ENCODE peak calls at places on chromosome 12, in four cellular contexts. One of them, this sample, is unnamed.

GRCh38 chr12:132651444-132652100 is 33.0 kb downstream of the P2RX2 start:
- DNase-seq in HCT116: no peak
- DNase-seq in A673: no peak
- DNase-seq in body of pancreas: no peak
- DNase-seq in this sample: no peak

GRCh38 chr12:75554556-75554880 is 43.1 kb upstream of the KRR1 start:
- DNase-seq in HCT116: no peak
- DNase-seq in A673: no peak
- DNase-seq in body of pancreas: no peak
- DNase-seq in this sample: no peak

GRCh38 chr12:64036414-64036813 is 185.7 kb downstream of the KICS2 start:
- DNase-seq in A673: no peak
- DNase-seq in HCT116: no peak
- DNase-seq in body of pancreas: no peak
- DNase-seq in this sample: no peak

GRCh38 chr12:124542021-124542941 is 25.1 kb downstream of the NCOR2 start:
- DNase-seq in body of pancreas: no peak
- DNase-seq in HCT116: no peak
- DNase-seq in A673: no peak
- DNase-seq in this sample: no peak

GRCh38 chr12:43836455-43836989 is 641 bp downstream of the TMEM117 start:
- DNase-seq in body of pancreas: peak; percentile 39
- DNase-seq in HCT116: no peak
- DNase-seq in A673: peak; percentile 60
- DNase-seq in this sample: no peak

GRCh38 chr12:104215638-104216297 is at the start of gene TXNRD1:
- DNase-seq in HCT116: peak; percentile 56
- DNase-seq in body of pancreas: peak; percentile 81
- DNase-seq in A673: peak; percentile 89
- DNase-seq in this sample: peak; percentile 52

GRCh38 chr12:115322275-115322674 is 638.3 kb upstream of the TBX3 start:
- DNase-seq in A673: no peak
- DNase-seq in body of pancreas: no peak
- DNase-seq in HCT116: no peak
- DNase-seq in this sample: peak; percentile 98

GRCh38 chr12:53478865-53479264 is 20.4 kb downstream of the MAP3K12 start:
- DNase-seq in body of pancreas: no peak
- DNase-seq in A673: no peak
- DNase-seq in HCT116: no peak
- DNase-seq in this sample: no peak

GRCh38 chr12:116267948-116268347 is 9.5 kb downstream of the MED13L start:
- DNase-seq in HCT116: no peak
- DNase-seq in A673: no peak
- DNase-seq in body of pancreas: no peak
- DNase-seq in this sample: no peak

GRCh38 chr12:96242597-96242996 is 48.4 kb downstream of the ELK3 start:
- DNase-seq in body of pancreas: no peak
- DNase-seq in HCT116: no peak
- DNase-seq in A673: no peak
- DNase-seq in this sample: no peak

GRCh38 chr12:30822385-30823139 is 67.8 kb upstream of the CAPRIN2 start:
- DNase-seq in A673: no peak
- DNase-seq in body of pancreas: peak; percentile 47
- DNase-seq in HCT116: no peak
- DNase-seq in this sample: no peak

GRCh38 chr12:63093711-63094110 is 57.3 kb downstream of the AVPR1A start:
- DNase-seq in body of pancreas: no peak
- DNase-seq in A673: no peak
- DNase-seq in HCT116: no peak
- DNase-seq in this sample: no peak

GRCh38 chr12:254039-254438 is 8.6 kb downstream of the SLC6A13 start:
- DNase-seq in body of pancreas: no peak
- DNase-seq in A673: no peak
- DNase-seq in HCT116: no peak
- DNase-seq in this sample: no peak

GRCh38 chr12:4932576-4932975 is 22.9 kb downstream of the KCNA1 start:
- DNase-seq in body of pancreas: no peak
- DNase-seq in A673: no peak
- DNase-seq in HCT116: no peak
- DNase-seq in this sample: no peak

GRCh38 chr12:30308010-30308717 is 387.5 kb downstream of the IPO8 start:
- DNase-seq in A673: no peak
- DNase-seq in HCT116: no peak
- DNase-seq in body of pancreas: no peak
- DNase-seq in this sample: no peak

GRCh38 chr12:15563683-15564082 is 225.5 kb downstream of the EPS8 start:
- DNase-seq in A673: no peak
- DNase-seq in body of pancreas: peak; percentile 44
- DNase-seq in HCT116: no peak
- DNase-seq in this sample: peak; percentile 58

GRCh38 chr12:118136559-118137003 is 657 bp downstream of the PEBP1 start:
- DNase-seq in body of pancreas: peak; percentile 60
- DNase-seq in A673: peak; percentile 40
- DNase-seq in HCT116: no peak
- DNase-seq in this sample: peak; percentile 9

GRCh38 chr12:24069532-24070395 is 120.3 kb upstream of the SOX5 start:
- DNase-seq in body of pancreas: no peak
- DNase-seq in A673: peak; percentile 77
- DNase-seq in HCT116: no peak
- DNase-seq in this sample: no peak

GRCh38 chr12:57593187-57593586 is 2.2 kb downstream of the PIP4K2C start:
- DNase-seq in A673: no peak
- DNase-seq in HCT116: no peak
- DNase-seq in body of pancreas: no peak
- DNase-seq in this sample: no peak

GRCh38 chr12:57591567-57592325 is 754 bp downstream of the PIP4K2C start:
- DNase-seq in A673: no peak
- DNase-seq in body of pancreas: peak; percentile 20
- DNase-seq in HCT116: no peak
- DNase-seq in this sample: no peak

GRCh38 chr12:57590536-57590891 is 478 bp upstream of the PIP4K2C start:
- DNase-seq in HCT116: no peak
- DNase-seq in body of pancreas: no peak
- DNase-seq in A673: no peak
- DNase-seq in this sample: no peak

GRCh38 chr12:57592551-57593165 is 1.7 kb downstream of the PIP4K2C start:
- DNase-seq in body of pancreas: no peak
- DNase-seq in HCT116: no peak
- DNase-seq in A673: no peak
- DNase-seq in this sample: peak; percentile 82

GRCh38 chr12:57590892-57591566 is at the start of gene PIP4K2C:
- DNase-seq in A673: peak; percentile 61
- DNase-seq in body of pancreas: peak; percentile 90
- DNase-seq in HCT116: peak; percentile 61
- DNase-seq in this sample: peak; percentile 72
- H3K27ac ChIP-seq in A673: peak within 1 kb of the TSS; percentile 48
- H3K27ac ChIP-seq in body of pancreas: peak within 1 kb of the TSS; percentile 76
- H3K27ac ChIP-seq in HCT116: peak within 1 kb of the TSS; percentile 42
- H3K27ac ChIP-seq in this sample: peak within 1 kb of the TSS; percentile 59

GRCh38 chr12:120366884-120367251 is 2.1 kb downstream of the MSI1 start:
- DNase-seq in HCT116: no peak
- DNase-seq in A673: no peak
- DNase-seq in body of pancreas: no peak
- DNase-seq in this sample: no peak

GRCh38 chr12:120368789-120369475 is at the start of gene MSI1:
- DNase-seq in body of pancreas: no peak
- DNase-seq in HCT116: no peak
- DNase-seq in A673: no peak
- DNase-seq in this sample: no peak

GRCh38 chr12:120369476-120370342 is 745 bp upstream of the MSI1 start:
- DNase-seq in body of pancreas: no peak
- DNase-seq in HCT116: no peak
- DNase-seq in A673: no peak
- DNase-seq in this sample: no peak

GRCh38 chr12:120367252-120367923 is 1.6 kb downstream of the MSI1 start:
- DNase-seq in HCT116: no peak
- DNase-seq in A673: peak; percentile 51
- DNase-seq in body of pancreas: no peak
- DNase-seq in this sample: no peak

DNA sequence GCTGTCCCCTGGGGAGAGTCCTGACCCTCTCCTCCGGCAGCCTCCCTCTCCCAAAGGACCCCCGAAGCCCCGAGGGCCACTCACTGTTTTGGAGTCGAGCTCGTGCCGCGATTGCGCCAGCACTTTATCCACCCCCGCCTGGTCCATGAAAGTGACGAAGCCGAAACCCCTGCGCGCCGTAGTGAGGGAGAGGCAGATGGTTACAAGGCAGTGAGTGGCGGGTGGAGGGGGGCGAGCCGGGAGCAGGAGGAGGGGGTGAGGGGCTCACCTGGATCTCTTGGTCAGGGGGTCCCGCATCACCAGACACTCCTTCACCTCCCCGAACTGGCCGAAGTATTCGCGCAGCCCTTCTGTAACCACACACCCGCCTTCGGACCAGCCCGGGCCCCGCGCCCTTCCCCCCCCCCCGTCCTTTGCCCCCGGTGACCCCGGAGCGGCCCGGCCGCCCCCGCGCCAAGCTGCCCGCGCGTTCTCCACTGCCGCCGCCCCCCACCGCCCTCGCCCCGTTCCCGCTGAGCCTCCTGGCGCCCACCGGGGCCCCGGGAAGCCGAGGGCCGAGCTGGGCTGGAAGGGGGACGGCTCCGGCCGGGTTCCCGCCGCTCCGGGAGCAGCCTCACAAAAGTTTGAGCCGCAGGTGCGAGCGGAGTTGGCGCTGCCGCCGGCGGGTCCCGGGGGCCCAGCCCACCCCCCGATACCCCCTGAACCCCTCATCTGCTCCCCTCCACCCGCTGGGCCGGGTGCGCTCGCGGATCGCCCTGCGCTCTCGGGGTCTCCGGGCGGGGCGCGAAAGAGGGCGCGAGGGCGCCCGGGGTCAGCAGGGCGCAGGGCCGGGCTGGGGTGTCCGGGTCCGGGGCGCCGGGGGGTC is 808 bp downstream of the MSI1 start:
- DNase-seq in body of pancreas: peak; percentile 32
- DNase-seq in HCT116: no peak
- DNase-seq in A673: no peak
- DNase-seq in this sample: no peak
- H3K4me1 ChIP-seq in body of pancreas: peaks cover 46% of the 10 kb centered on the region
- H3K4me1 ChIP-seq in HCT116: peaks cover 24% of the 10 kb centered on the region
- H3K4me1 ChIP-seq in A673: peaks cover 3% of the 10 kb centered on the region
- H3K4me1 ChIP-seq in this sample: no peaks in the 10 kb centered on the region

GRCh38 chr12:127810026-127810425 is 456.9 kb upstream of the TMEM132C start:
- DNase-seq in body of pancreas: peak; percentile 7
- DNase-seq in A673: peak; percentile 87
- DNase-seq in HCT116: no peak
- DNase-seq in this sample: peak; percentile 43
- H3K27ac ChIP-seq in body of pancreas: no peak overlapping the region
- H3K27ac ChIP-seq in A673: peak overlapping the region; percentile 64
- H3K27ac ChIP-seq in HCT116: no peak overlapping the region
- H3K27ac ChIP-seq in this sample: peak overlapping the region; percentile 37

GRCh38 chr12:122876724-122877123 is 19.2 kb downstream of the VPS37B start:
- DNase-seq in HCT116: no peak
- DNase-seq in A673: no peak
- DNase-seq in body of pancreas: no peak
- DNase-seq in this sample: no peak
- H3K4me1 ChIP-seq in HCT116: peaks cover 29% of the 10 kb centered on the region
- H3K4me1 ChIP-seq in A673: peaks cover 62% of the 10 kb centered on the region
- H3K4me1 ChIP-seq in body of pancreas: peaks cover 93% of the 10 kb centered on the region
- H3K4me1 ChIP-seq in this sample: peaks cover 30% of the 10 kb centered on the region

GRCh38 chr12:12505544-12506501 is 56.8 kb downstream of the DUSP16 start:
- DNase-seq in A673: peak; percentile 28
- DNase-seq in body of pancreas: no peak
- DNase-seq in HCT116: no peak
- DNase-seq in this sample: no peak
- H3K27ac ChIP-seq in A673: no peak overlapping the region
- H3K27ac ChIP-seq in body of pancreas: peak overlapping the region; percentile 58
- H3K27ac ChIP-seq in HCT116: no peak overlapping the region
- H3K27ac ChIP-seq in this sample: no peak overlapping the region

DNA sequence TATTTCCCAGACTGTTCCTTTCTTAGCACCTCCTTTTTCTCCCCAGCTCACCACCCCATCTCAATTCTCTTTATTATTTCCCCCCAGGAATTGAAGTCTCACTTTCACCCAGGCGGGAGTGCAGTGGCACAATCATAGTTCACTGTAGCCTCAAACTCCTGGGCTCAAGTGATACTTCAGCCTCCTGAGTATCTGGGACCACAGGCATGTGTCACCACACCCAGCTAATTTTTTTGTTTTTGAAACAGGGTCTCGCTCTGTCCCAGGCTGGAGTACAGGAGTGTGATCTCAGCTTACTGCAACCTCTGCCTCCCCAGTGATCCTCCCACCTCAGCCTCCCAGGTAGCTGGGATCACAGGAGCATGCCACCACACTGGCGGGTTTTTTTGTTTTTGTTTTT is 11.0 kb downstream of the RACGAP1 start:
- DNase-seq in HCT116: no peak
- DNase-seq in body of pancreas: no peak
- DNase-seq in A673: no peak
- DNase-seq in this sample: no peak
- H3K4me1 ChIP-seq in HCT116: no peaks in the 10 kb centered on the region
- H3K4me1 ChIP-seq in body of pancreas: no peaks in the 10 kb centered on the region
- H3K4me1 ChIP-seq in A673: peaks cover 16% of the 10 kb centered on the region
- H3K4me1 ChIP-seq in this sample: no peaks in the 10 kb centered on the region

GRCh38 chr12:68439368-68440045 is 107.3 kb upstream of the MDM1 start:
- DNase-seq in body of pancreas: no peak
- DNase-seq in A673: no peak
- DNase-seq in HCT116: no peak
- DNase-seq in this sample: no peak
- H3K27ac ChIP-seq in body of pancreas: no peak overlapping the region
- H3K27ac ChIP-seq in A673: no peak overlapping the region
- H3K27ac ChIP-seq in HCT116: no peak overlapping the region
- H3K27ac ChIP-seq in this sample: no peak overlapping the region

This sample was measured in foreskin keratinocyte.